ENCODE peak calls at places on chromosomes 2 and 18, in seven cellular contexts. J, Q, N, B, W, H and R are unnamed samples.

GRCh38 chr2:88600038-88600465 is 27.2 kb downstream of the EIF2AK3 start:
- DNase-seq in H (no peak), W (peak; percentile 75), J (peak; percentile 99), B (no peak), N (no peak), Q (peak; percentile 31), R (no peak)

GRCh38 chr2:170095380-170095779 is 82.6 kb upstream of the MYO3B start:
- DNase-seq in H (no peak), J (no peak), N (no peak), Q (no peak), B (no peak), W (no peak), R (no peak)

GRCh38 chr2:118539290-118539689 is 308.2 kb downstream of the EN1 start:
- DNase-seq in B (no peak), J (peak; percentile 53), Q (peak; percentile 25), W (peak; percentile 48), N (no peak), H (no peak), R (peak; percentile 7)

GRCh38 chr18:36724591-36725001 is 104.2 kb downstream of the TPGS2 start:
- DNase-seq in J (no peak), B (no peak), H (no peak), Q (no peak), W (peak; percentile 58), N (no peak), R (no peak)

GRCh38 chr18:80252136-80252535 is 4.8 kb upstream of the PARD6G start:
- DNase-seq in J (no peak), B (no peak), W (peak; percentile 20), Q (no peak), N (no peak), H (no peak), R (no peak)

GRCh38 chr2:84495539-84496146 is 20.7 kb upstream of the DNAH6 start:
- DNase-seq in Q (peak; percentile 25), H (no peak), W (peak; percentile 64), N (no peak), J (peak; percentile 69), B (no peak), R (no peak)

GRCh38 chr2:195270466-195270865 is 386.6 kb upstream of the SLC39A10 start:
- DNase-seq in J (peak; percentile 80), Q (no peak), W (no peak), N (no peak), H (no peak), B (no peak), R (no peak)

GRCh38 chr2:157404363-157404762 is 39.5 kb downstream of the CYTIP start:
- DNase-seq in Q (no peak), B (peak; percentile 27), W (peak; percentile 16), H (no peak), J (no peak), N (no peak), R (no peak)

GRCh38 chr2:45452866-45453265 is 158.2 kb downstream of the SRBD1 start:
- DNase-seq in B (no peak), H (no peak), J (no peak), N (no peak), W (peak; percentile 53), Q (no peak), R (no peak)

GRCh38 chr2:230907361-230908093 is 17.5 kb downstream of the GPR55 start:
- DNase-seq in H (no peak), W (no peak), B (no peak), Q (no peak), N (no peak), J (no peak), R (no peak)

GRCh38 chr2:23541453-23542334 is 156.7 kb downstream of the KLHL29 start:
- DNase-seq in N (no peak), J (no peak), Q (peak; percentile 79), B (no peak), H (no peak), W (peak; percentile 29), R (no peak)

GRCh38 chr2:120473522-120474271 is 127.8 kb downstream of the INHBB start:
- DNase-seq in N (no peak), H (no peak), W (no peak), B (no peak), J (no peak), Q (no peak), R (no peak)

GRCh38 chr2:191938779-191939178 is 91.9 kb upstream of the CAVIN2 start:
- DNase-seq in B (no peak), Q (no peak), W (no peak), J (peak; percentile 25), N (no peak), H (no peak), R (no peak)

GRCh38 chr2:241859436-241860183 is 916 bp upstream of the PDCD1 start:
- DNase-seq in Q (peak; percentile 46), B (no peak), H (no peak), W (peak; percentile 73), N (peak; percentile 32), J (no peak), R (no peak)

GRCh38 chr2:225920621-225921020 is 521.1 kb downstream of the NYAP2 start:
- DNase-seq in B (no peak), Q (no peak), H (no peak), N (no peak), W (no peak), J (no peak), R (no peak)

GRCh38 chr18:60404686-60405085 is 32.1 kb upstream of the MC4R start:
- DNase-seq in J (no peak), B (no peak), H (no peak), Q (no peak), W (no peak), N (no peak), R (no peak)

GRCh38 chr2:78985558-78985957 is 39.9 kb upstream of the REG3G start:
- DNase-seq in B (no peak), W (no peak), J (no peak), Q (no peak), N (no peak), H (no peak), R (no peak)

GRCh38 chr2:240993446-240994160 is 4.8 kb upstream of the SNED1 start:
- DNase-seq in Q (no peak), B (no peak), H (no peak), W (no peak), N (no peak), J (no peak), R (no peak)

GRCh38 chr2:227813562-227814353 is at the start of gene CCL20:
- DNase-seq in N (no peak), H (no peak), W (no peak), J (no peak), Q (no peak), B (no peak), R (no peak)

GRCh38 chr2:240465765-240466578 is 30.5 kb downstream of the GPC1 start:
- DNase-seq in B (peak; percentile 5), H (no peak), W (no peak), J (no peak), N (no peak), Q (peak; percentile 43), R (no peak)

GRCh38 chr18:78713064-78713463 is 266.6 kb upstream of the SALL3 start:
- DNase-seq in H (no peak), W (no peak), B (no peak), N (no peak), Q (no peak), J (peak; percentile 63), R (no peak)